ENCODE peak calls at places on chromosome 11, in seven cellular contexts. O is CD8-positive, alpha-beta T cell; F is uterus; T is fibroblast of pulmonary artery; S is psoas muscle; B is cardiac muscle cell; P is type B pancreatic cell. N is an unnamed sample.

GRCh38 chr11:130427049-130427388 is 1.4 kb downstream of the ADAMTS8 start:
- DNase-seq in O (no peak), B (no peak), T (no peak), S (no peak), F (no peak), P (no peak), N (no peak)

GRCh38 chr11:95092549-95093324 is 3.1 kb downstream of the ENDOD1 start:
- DNase-seq in B (peak), F (no peak), O (no peak), T (peak), S (no peak), P (no peak), N (no peak)

GRCh38 chr11:43316451-43316850 is 4.7 kb downstream of the API5 start:
- DNase-seq in O (no peak), F (no peak), P (no peak), B (peak), S (no peak), T (no peak), N (peak)

GRCh38 chr11:95764267-95764898 is 25.2 kb downstream of the FAM76B start:
- DNase-seq in B (peak), T (peak), O (no peak), F (no peak), P (no peak), S (no peak), N (peak)

GRCh38 chr11:13271060-13271693 is 6.4 kb upstream of the BMAL1 start:
- DNase-seq in O (no peak), S (no peak), T (no peak), P (no peak), B (no peak), F (no peak), N (no peak)

GRCh38 chr11:105296806-105297205 is 157.2 kb upstream of the CARD18 start:
- DNase-seq in F (no peak), S (no peak), T (no peak), P (no peak), O (no peak), B (no peak), N (no peak)

GRCh38 chr11:94507485-94507884 is 4.8 kb upstream of the C11orf97 start:
- DNase-seq in S (no peak), T (no peak), B (no peak), P (no peak), F (no peak), O (no peak), N (no peak)

GRCh38 chr11:121741954-121742361 is 289.2 kb upstream of the SORL1-AS1 start:
- DNase-seq in O (no peak), P (no peak), T (peak), F (peak), S (peak), B (peak), N (no peak)

GRCh38 chr11:78253797-78254196 is 65.1 kb downstream of the USP35 start:
- DNase-seq in T (no peak), S (no peak), B (no peak), O (no peak), F (no peak), P (no peak), N (no peak)

GRCh38 chr11:12271826-12272366 is 105.5 kb upstream of the PARVA start:
- DNase-seq in P (no peak), O (no peak), F (no peak), B (no peak), T (no peak), S (no peak), N (no peak)

GRCh38 chr11:87425943-87426342 is 388.2 kb downstream of the TMEM135 start:
- DNase-seq in S (no peak), T (no peak), P (no peak), F (no peak), O (no peak), B (no peak), N (peak)

GRCh38 chr11:119153049-119153818 is 4.4 kb downstream of the ABCG4 start:
- DNase-seq in T (no peak), F (no peak), S (no peak), P (no peak), O (no peak), B (no peak), N (no peak)

GRCh38 chr11:121829159-121829643 is 286.8 kb downstream of the BLID start:
- DNase-seq in B (peak), S (peak), O (no peak), P (no peak), T (peak), F (no peak), N (peak)

GRCh38 chr11:61102667-61103491 is 590 bp downstream of the CD5 start:
- DNase-seq in P (no peak), O (no peak), F (no peak), B (no peak), T (no peak), S (no peak), N (no peak)

GRCh38 chr11:117814766-117815261 is 9.7 kb downstream of the FXYD2 start:
- DNase-seq in F (peak), B (peak), S (peak), O (peak), P (no peak), T (peak), N (peak)

GRCh38 chr11:108117746-108118371 is 3.5 kb upstream of the ACAT1 start:
- DNase-seq in B (peak), S (no peak), T (peak), P (no peak), F (no peak), O (no peak), N (peak)

GRCh38 chr11:61019037-61019817 is 47.7 kb downstream of the CD6 start:
- DNase-seq in P (no peak), S (no peak), F (no peak), T (no peak), B (no peak), O (no peak), N (no peak)

DNA sequence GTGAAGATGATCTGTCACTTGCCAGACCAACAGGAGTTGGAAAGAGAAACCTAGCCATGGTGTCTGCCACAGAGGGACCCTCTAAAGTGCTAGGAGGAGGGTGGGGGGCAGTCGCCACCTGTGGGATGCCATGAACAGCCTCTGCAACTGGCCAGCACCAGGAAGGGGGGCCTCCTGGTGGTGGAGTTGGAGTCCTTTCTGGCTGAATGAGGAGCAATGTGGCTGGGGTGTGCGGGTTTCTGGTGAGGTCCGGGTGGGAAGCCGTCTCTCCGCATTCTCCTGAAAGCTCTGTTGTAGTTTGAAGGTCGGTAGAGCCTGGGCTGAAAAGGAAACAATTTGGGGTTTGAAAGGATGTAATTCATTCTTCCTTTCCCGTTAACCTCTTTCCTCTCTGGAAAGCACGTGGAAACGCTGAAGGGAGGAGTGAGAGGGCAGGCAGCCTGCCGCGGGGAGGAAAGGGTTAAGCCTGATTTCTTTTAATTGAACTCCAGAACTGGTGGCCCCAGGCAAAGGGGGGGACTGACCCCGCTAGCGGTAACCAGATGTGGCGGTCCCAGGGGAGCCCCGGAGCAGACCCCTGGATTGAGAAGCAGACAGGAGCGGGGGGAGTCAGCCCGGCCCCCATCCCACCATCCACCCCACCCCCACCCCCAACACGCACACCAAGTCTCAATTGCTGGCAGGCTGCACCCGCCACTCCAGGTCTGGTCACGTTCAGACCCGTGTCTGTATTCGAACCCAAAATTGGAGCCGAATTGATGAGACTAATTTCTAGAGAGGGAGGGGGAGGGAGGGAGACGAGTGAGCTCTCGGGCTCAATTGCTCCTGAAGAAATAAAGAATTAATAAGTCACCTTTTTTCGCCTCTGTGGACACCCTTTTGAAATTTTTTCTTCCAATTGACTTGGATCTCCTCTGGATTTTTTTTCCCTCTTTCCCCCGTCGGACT is 1.8 kb upstream of the FLI1 start:
- DNase-seq in P (peak), O (no peak), B (no peak), F (no peak), S (no peak), T (no peak), N (no peak)
- TF ChIP-seq CTCF in P (peak), O (no peak), B (peak), F (no peak), S (peak), T (peak), N (peak)

GRCh38 chr11:65609236-65609635 is 4.8 kb downstream of the MAP3K11 start:
- DNase-seq in F (no peak), T (peak), O (no peak), S (no peak), P (no peak), B (peak), N (no peak)

GRCh38 chr11:65609711-65610110 is 4.3 kb downstream of the MAP3K11 start:
- DNase-seq in F (no peak), T (no peak), P (no peak), B (no peak), O (no peak), S (no peak), N (no peak)

GRCh38 chr11:65611758-65612603 is 2.0 kb downstream of the MAP3K11 start:
- DNase-seq in O (no peak), T (peak), B (peak), S (no peak), P (no peak), F (no peak), N (no peak)

GRCh38 chr11:65612691-65613090 is 1.3 kb downstream of the MAP3K11 start:
- DNase-seq in S (no peak), F (no peak), P (no peak), O (no peak), T (no peak), B (no peak), N (no peak)

GRCh38 chr11:65611028-65611757 is 2.8 kb downstream of the MAP3K11 start:
- DNase-seq in B (peak), T (peak), S (no peak), O (no peak), F (no peak), P (no peak), N (no peak)
- TF ChIP-seq CTCF in B (no peak), T (no peak), S (no peak), O (no peak), F (no peak), P (no peak), N (no peak)

GRCh38 chr11:128505449-128506058 is 81.8 kb downstream of the ETS1 start:
- DNase-seq in O (no peak), T (no peak), P (no peak), S (no peak), B (no peak), F (no peak), N (no peak)
- TF ChIP-seq CTCF in O (no peak), T (no peak), P (no peak), S (no peak), B (no peak), F (no peak), N (no peak)

GRCh38 chr11:74703211-74703610 is 28.0 kb downstream of the CHRDL2 start:
- DNase-seq in P (no peak), O (no peak), T (no peak), S (no peak), B (no peak), F (no peak), N (no peak)

GRCh38 chr11:74699615-74700396 is 31.4 kb downstream of the CHRDL2 start:
- DNase-seq in F (no peak), B (no peak), S (no peak), O (no peak), T (no peak), P (no peak), N (no peak)

GRCh38 chr11:74697722-74698121 is 33.5 kb downstream of the CHRDL2 start:
- DNase-seq in F (no peak), O (no peak), T (no peak), P (no peak), B (no peak), S (no peak), N (no peak)

GRCh38 chr11:74702383-74703007 is 28.7 kb downstream of the CHRDL2 start:
- DNase-seq in O (peak), B (peak), F (peak), S (peak), P (no peak), T (peak), N (peak)

DNA sequence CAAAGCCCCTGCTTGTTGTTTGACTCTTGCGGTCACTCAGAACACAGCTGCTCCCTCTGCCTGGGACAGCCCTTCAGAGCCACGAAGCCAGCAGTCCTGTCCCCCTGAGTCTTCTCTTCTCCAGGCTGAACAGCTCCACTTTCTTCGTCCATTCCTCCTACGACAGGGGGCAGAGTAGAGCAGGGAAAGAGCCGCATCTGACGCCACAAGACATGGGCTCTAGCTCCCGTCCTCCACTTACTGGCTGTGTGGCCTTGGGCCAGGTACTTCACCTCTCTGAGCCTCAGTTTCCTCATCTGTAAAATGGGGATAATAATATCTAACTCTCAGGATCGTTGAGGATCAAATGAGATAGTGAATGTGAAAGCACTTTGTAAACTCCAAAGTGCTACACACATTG is 29.9 kb downstream of the CHRDL2 start:
- DNase-seq in O (no peak), T (no peak), F (no peak), B (no peak), P (no peak), S (no peak), N (no peak)
- TF ChIP-seq CTCF in O (no peak), T (peak), F (no peak), B (peak), P (no peak), S (no peak), N (peak)

GRCh38 chr11:46826310-46827044 is 19.6 kb downstream of the CKAP5 start:
- DNase-seq in S (peak), B (peak), T (peak), F (peak), O (peak), P (peak), N (peak)
- TF ChIP-seq CTCF in S (no peak), B (peak), T (no peak), F (peak), O (no peak), P (peak), N (peak)

GRCh38 chr11:32422545-32422944 is 12.8 kb downstream of the WT1 start:
- DNase-seq in P (no peak), S (no peak), B (no peak), F (no peak), O (no peak), T (no peak), N (no peak)
- TF ChIP-seq CTCF in P (no peak), S (no peak), B (no peak), F (no peak), O (no peak), T (no peak), N (no peak)

GRCh38 chr11:32432565-32433248 is 2.6 kb downstream of the WT1 start:
- DNase-seq in T (no peak), P (no peak), F (no peak), B (peak), S (no peak), O (no peak), N (no peak)

GRCh38 chr11:32431657-32432056 is 3.7 kb downstream of the WT1 start:
- DNase-seq in F (no peak), T (no peak), P (no peak), O (no peak), S (no peak), B (no peak), N (no peak)

GRCh38 chr11:32428665-32429293 is 6.6 kb downstream of the WT1 start:
- DNase-seq in P (no peak), O (no peak), T (no peak), S (no peak), F (peak), B (no peak), N (no peak)

GRCh38 chr11:32429477-32429876 is 5.9 kb downstream of the WT1 start:
- DNase-seq in F (no peak), P (no peak), T (no peak), B (no peak), S (no peak), O (no peak), N (no peak)

GRCh38 chr11:32430586-32431357 is 4.6 kb downstream of the WT1 start:
- DNase-seq in P (no peak), O (no peak), F (peak), T (peak), S (no peak), B (peak), N (no peak)
- TF ChIP-seq CTCF in P (peak), O (no peak), F (peak), T (peak), S (no peak), B (peak), N (peak)

N was measured in astrocyte of the cerebellum.